ENCODE peak calls at places on chromosome 11, in nine cellular contexts. Z is 8988T; V is activated CD4-positive, alpha-beta T cell treated with anti-CD3 and anti-CD28 coated beads for 24 hours; A is T-helper 2 cell; J is kidney; M is ELR; I is stimulated activated CD4-positive, alpha-beta T cell treated with anti-CD3 and anti-CD28 coated beads, Interleukin-15, amount 100 ng/mL, for 24 hours; G is adipocyte; D is CD4-positive, alpha-beta memory T cell. B is an unnamed sample.

GRCh38 chr11:119516060-119516459 is 93.1 kb upstream of the THY1 start:
- DNase-seq in Z (no peak), V (no peak), A (no peak), J (no peak), M (no peak), I (no peak), G (no peak), D (no peak), B (no peak)

GRCh38 chr11:75145196-75145971 is 5.5 kb upstream of the SLCO2B1 start:
- DNase-seq in Z (no peak), V (no peak), A (no peak), J (no peak), M (no peak), I (no peak), G (no peak), D (no peak), B (no peak)

GRCh38 chr11:43908683-43909082 is 28.1 kb downstream of the ALKBH3 start:
- DNase-seq in Z (no peak), V (no peak), A (no peak), J (no peak), M (no peak), I (no peak), G (no peak), D (no peak), B (no peak)

GRCh38 chr11:76005746-76006145 is 190.7 kb downstream of the UVRAG start:
- DNase-seq in Z (no peak), V (no peak), A (no peak), J (no peak), M (peak; percentile 50), I (no peak), G (no peak), D (no peak), B (no peak)

GRCh38 chr11:34972892-34973291 is 56.5 kb downstream of the PDHX start:
- DNase-seq in Z (no peak), V (no peak), A (no peak), J (no peak), M (peak; percentile 83), I (no peak), G (peak; percentile 57), D (no peak), B (no peak)

GRCh38 chr11:118245946-118246562 is 6.1 kb downstream of the MPZL3 start:
- DNase-seq in Z (no peak), V (no peak), A (no peak), J (no peak), M (no peak), I (no peak), G (no peak), D (no peak), B (no peak)

GRCh38 chr11:128552783-128553661 is 34.3 kb downstream of the ETS1 start:
- DNase-seq in Z (no peak), V (no peak), A (no peak), J (no peak), M (no peak), I (peak; percentile 46), G (peak; percentile 70), D (peak; percentile 32), B (peak; percentile 85)

GRCh38 chr11:70019576-70020011 is 58.5 kb upstream of the ANO1 start:
- DNase-seq in Z (no peak), V (no peak), A (no peak), J (no peak), M (no peak), I (no peak), G (peak; percentile 15), D (no peak), B (no peak)

GRCh38 chr11:124114942-124115781 is at the start of gene VWA5A:
- DNase-seq in Z (peak; percentile 49), V (peak; percentile 68), A (peak; percentile 24), J (peak; percentile 88), M (peak; percentile 88), I (peak; percentile 87), G (peak; percentile 91), D (peak; percentile 66), B (peak; percentile 75)

GRCh38 chr11:35083181-35084061 is 55.5 kb upstream of the CD44 start:
- DNase-seq in Z (peak; percentile 63), V (peak; percentile 38), A (peak; percentile 61), J (no peak), M (peak; percentile 100), I (peak; percentile 69), G (peak; percentile 95), D (peak; percentile 86), B (peak; percentile 51)

GRCh38 chr11:95531116-95531515 is 258.5 kb downstream of the FAM76B start:
- DNase-seq in Z (no peak), V (no peak), A (no peak), J (no peak), M (no peak), I (no peak), G (peak; percentile 90), D (no peak), B (no peak)

GRCh38 chr11:85590848-85591483 is 36.2 kb downstream of the DLG2 start:
- DNase-seq in Z (no peak), V (no peak), A (no peak), J (no peak), M (peak; percentile 63), I (no peak), G (peak; percentile 77), D (no peak), B (peak; percentile 41)